ENCODE peak calls at places on chromosomes 4 and X, in six cellular contexts. R is H9, N is neuronal stem cell, T is H1, A is IMR-90, L is trophoblast cell. B is an unnamed sample.

GRCh38 chr4:101701551-101701950 is 89.0 kb upstream of the BANK1 start:
- DNase-seq in R (no peak), N (peak), T (no peak), A (no peak), L (no peak), B (no peak)

GRCh38 chrX:51459125-51459524 is 37.3 kb downstream of the NUDT11 start:
- DNase-seq in R (no peak), N (no peak), T (no peak), A (peak), L (peak), B (peak)

GRCh38 chr4:141759796-141760425 is 123.5 kb downstream of the IL15 start:
- DNase-seq in R (no peak), N (no peak), T (no peak), A (peak), L (no peak), B (no peak)

GRCh38 chrX:41347186-41347585 is 13.2 kb downstream of the DDX3X start:
- DNase-seq in R (no peak), N (no peak), T (no peak), A (no peak), L (peak), B (no peak)

GRCh38 chr4:73891739-73892405 is 22.7 kb downstream of the CXCL1 start:
- DNase-seq in R (no peak), N (no peak), T (no peak), A (peak), L (no peak), B (peak)

GRCh38 chrX:78104447-78105176 is 564 bp downstream of the PGK1 start:
- DNase-seq in R (no peak), N (no peak), T (no peak), A (peak), L (peak), B (peak)

GRCh38 chr4:23822181-23822580 is 67.7 kb downstream of the PPARGC1A start:
- DNase-seq in R (no peak), N (no peak), T (no peak), A (peak), L (peak), B (no peak)

GRCh38 chr4:91973479-91974153 is 330.1 kb upstream of the GRID2 start:
- DNase-seq in R (no peak), N (no peak), T (no peak), A (no peak), L (no peak), B (no peak)

GRCh38 chr4:116357758-116358157 is 727.6 kb downstream of the TRAM1L1 start:
- DNase-seq in R (no peak), N (no peak), T (no peak), A (no peak), L (peak), B (no peak)

GRCh38 chrX:67555578-67556203 is 11.9 kb downstream of the AR start:
- DNase-seq in R (peak), N (no peak), T (no peak), A (peak), L (peak), B (peak)

GRCh38 chr4:2172627-2173231 is 69.2 kb downstream of the HAUS3 start:
- DNase-seq in R (no peak), N (no peak), T (no peak), A (no peak), L (no peak), B (no peak)

GRCh38 chrX:17377047-17377692 is 2.2 kb downstream of the NHS start:
- DNase-seq in R (peak), N (peak), T (no peak), A (peak), L (peak), B (no peak)

GRCh38 chr4:99838927-99839326 is 22.3 kb downstream of the DAPP1 start:
- DNase-seq in R (no peak), N (no peak), T (no peak), A (no peak), L (peak), B (no peak)

GRCh38 chr4:38075370-38076152 is 115.4 kb downstream of the PTTG2 start:
- DNase-seq in R (no peak), N (no peak), T (no peak), A (peak), L (peak), B (peak)

GRCh38 chr4:128228021-128228571 is 59.5 kb downstream of the PGRMC2 start:
- DNase-seq in R (no peak), N (no peak), T (no peak), A (no peak), L (peak), B (no peak)

GRCh38 chr4:121479801-121480200 is 99.0 kb upstream of the QRFPR start:
- DNase-seq in R (no peak), N (no peak), T (no peak), A (no peak), L (peak), B (no peak)

GRCh38 chr4:16140520-16141249 is 56.9 kb upstream of the PROM1 start:
- DNase-seq in R (no peak), N (no peak), T (no peak), A (peak), L (peak), B (peak)

GRCh38 chr4:101753702-101754101 is 36.8 kb upstream of the BANK1 start:
- DNase-seq in R (no peak), N (no peak), T (no peak), A (no peak), L (peak), B (peak)

GRCh38 chr4:10101559-10102192 is 14.9 kb downstream of the WDR1 start:
- DNase-seq in R (no peak), N (no peak), T (no peak), A (no peak), L (no peak), B (no peak)

GRCh38 chr4:97252615-97253154 is 890.6 kb downstream of the STPG2 start:
- DNase-seq in R (no peak), N (no peak), T (no peak), A (no peak), L (no peak), B (no peak)

GRCh38 chr4:140256335-140256734 is 102.4 kb upstream of the MAML3 start:
- DNase-seq in R (peak), N (no peak), T (no peak), A (peak), L (peak), B (peak)

GRCh38 chrX:13159886-13160285 is 115.5 kb upstream of the FAM9C start:
- DNase-seq in R (no peak), N (no peak), T (no peak), A (no peak), L (no peak), B (no peak)
- H4K91ac ChIP-seq in R (no peak), N (no peak), T (no peak), A (no peak), L (no peak), B (no peak)

GRCh38 chrX:21972046-21972445 is 31.5 kb downstream of the SMS start:
- DNase-seq in R (no peak), N (no peak), T (no peak), A (no peak), L (peak), B (no peak)
- H4K91ac ChIP-seq in R (no peak), N (no peak), T (no peak), A (no peak), L (no peak), B (no peak)

GRCh38 chrX:32139463-32139862 is 1067.6 kb upstream of the FTHL17 start:
- DNase-seq in R (no peak), N (no peak), T (no peak), A (no peak), L (no peak), B (no peak)

GRCh38 chrX:32137525-32137924 is 1065.7 kb upstream of the FTHL17 start:
- DNase-seq in R (peak), N (peak), T (no peak), A (no peak), L (peak), B (peak)
- H4K91ac ChIP-seq in R (no peak), N (no peak), T (no peak), A (no peak), L (no peak), B (no peak)

DNA sequence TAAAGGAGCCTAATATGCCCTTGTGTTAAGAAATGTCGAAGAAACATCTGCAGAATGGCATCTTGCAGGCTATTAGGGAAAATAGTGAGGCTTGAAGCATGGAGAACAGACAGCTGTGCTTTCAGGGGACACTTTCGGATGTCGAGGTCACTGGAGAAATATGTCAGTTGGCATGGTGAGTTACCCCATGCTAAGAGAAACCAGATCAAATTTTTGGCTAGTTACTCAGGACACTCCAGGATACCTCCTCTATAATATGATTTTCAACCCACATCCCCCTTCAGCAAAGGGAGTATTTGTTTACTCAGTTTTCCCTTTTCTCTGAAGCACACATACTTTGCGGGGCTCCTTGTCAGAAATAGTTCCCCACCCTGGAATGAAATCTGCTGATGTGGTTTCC is 171.4 kb downstream of the GPC3 start:
- DNase-seq in R (no peak), N (no peak), T (no peak), A (no peak), L (no peak), B (no peak)
- H4K91ac ChIP-seq in R (no peak), N (no peak), T (no peak), A (no peak), L (no peak), B (no peak)

GRCh38 chr4:176761872-176762271 is 30.9 kb downstream of the VEGFC start:
- DNase-seq in R (no peak), N (no peak), T (no peak), A (no peak), L (no peak), B (no peak)

GRCh38 chr4:176755624-176756023 is 37.1 kb downstream of the VEGFC start:
- DNase-seq in R (no peak), N (no peak), T (no peak), A (peak), L (no peak), B (no peak)

GRCh38 chr4:176760468-176760867 is 32.3 kb downstream of the VEGFC start:
- DNase-seq in R (no peak), N (no peak), T (no peak), A (no peak), L (no peak), B (no peak)

GRCh38 chr4:176755001-176755400 is 37.7 kb downstream of the VEGFC start:
- DNase-seq in R (no peak), N (no peak), T (no peak), A (no peak), L (no peak), B (no peak)

DNA sequence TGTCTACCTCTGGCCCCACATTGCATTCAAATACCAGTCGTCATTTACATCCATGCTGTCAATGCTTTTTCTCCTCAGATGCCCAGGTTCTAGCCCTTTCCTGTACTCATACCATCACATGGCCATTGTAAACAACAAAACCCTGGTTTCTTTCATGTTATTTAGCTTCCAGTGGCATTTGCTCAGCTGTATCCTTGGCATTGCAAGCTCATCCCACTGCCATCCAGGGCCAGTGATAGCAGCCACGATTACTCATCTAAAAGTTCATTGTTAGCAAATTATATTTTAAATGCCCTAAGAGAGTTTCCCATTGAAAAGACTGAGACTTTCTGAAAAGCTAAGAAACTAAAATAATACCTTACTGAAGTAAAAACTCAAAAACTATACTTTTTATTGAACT is 34.0 kb downstream of the VEGFC start:
- DNase-seq in R (no peak), N (no peak), T (no peak), A (no peak), L (no peak), B (no peak)
- H4K91ac ChIP-seq in R (no peak), N (no peak), T (no peak), A (no peak), L (no peak), B (no peak)

GRCh38 chr4:21655100-21655499 is 293.5 kb downstream of the KCNIP4 start:
- DNase-seq in R (no peak), N (no peak), T (no peak), A (no peak), L (no peak), B (no peak)
- H4K91ac ChIP-seq in R (no peak), N (no peak), T (no peak), A (no peak), L (no peak), B (no peak)

DNA sequence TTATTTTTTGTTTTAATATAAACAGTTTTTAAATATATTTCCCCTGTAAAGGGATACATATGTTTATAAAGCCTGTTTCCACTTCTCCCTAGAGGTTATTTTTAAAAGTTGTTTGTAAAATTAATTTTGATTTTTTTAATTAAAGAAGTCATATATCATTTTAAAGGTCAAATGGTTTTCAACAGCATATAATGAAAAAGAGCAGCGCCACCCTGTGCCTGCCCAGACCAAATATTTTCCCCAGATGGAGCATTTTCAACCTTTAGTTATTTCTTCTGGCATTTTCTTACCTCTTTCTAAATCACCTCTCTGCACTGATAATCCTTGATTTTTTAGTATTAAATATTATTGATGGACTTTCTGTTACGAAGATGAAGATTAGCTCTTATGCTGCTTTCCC is 21.0 kb downstream of the MSX1 start:
- DNase-seq in R (no peak), N (no peak), T (no peak), A (no peak), L (peak), B (peak)
- H4K91ac ChIP-seq in R (no peak), N (no peak), T (no peak), A (no peak), L (no peak), B (no peak)